ENCODE peak calls at places on chromosomes 7 and 10, in seven cellular contexts. One of them, this sample, is unnamed.

GRCh38 chr10:79023489-79024162 is 45.1 kb upstream of the ZMIZ1 start:
- DNase-seq in WTC11: no peak
- DNase-seq in nephron progenitor cell: no peak
- DNase-seq in Right ventricle myocardium superior: no peak
- DNase-seq in NCI-H1930: no peak
- DNase-seq in Caki2: no peak
- DNase-seq in stimulated activated CD4-positive, alpha-beta T cell treated with anti-CD3 and anti-CD28 coated beads, Interleukin-2, amount 100 ng/mL, for 24 hours: no peak
- DNase-seq in this sample: no peak

GRCh38 chr10:125097409-125098070 is 62.8 kb downstream of the CTBP2 start:
- DNase-seq in stimulated activated CD4-positive, alpha-beta T cell treated with anti-CD3 and anti-CD28 coated beads, Interleukin-2, amount 100 ng/mL, for 24 hours: no peak
- DNase-seq in Right ventricle myocardium superior: no peak
- DNase-seq in nephron progenitor cell: no peak
- DNase-seq in NCI-H1930: no peak
- DNase-seq in WTC11: no peak
- DNase-seq in Caki2: no peak
- DNase-seq in this sample: no peak

GRCh38 chr7:98733036-98733435 is 116.0 kb downstream of the NPTX2 start:
- DNase-seq in WTC11: peak
- DNase-seq in nephron progenitor cell: peak
- DNase-seq in stimulated activated CD4-positive, alpha-beta T cell treated with anti-CD3 and anti-CD28 coated beads, Interleukin-2, amount 100 ng/mL, for 24 hours: peak
- DNase-seq in Right ventricle myocardium superior: no peak
- DNase-seq in NCI-H1930: peak
- DNase-seq in Caki2: peak
- DNase-seq in this sample: peak

GRCh38 chr7:92761391-92762098 is 74.8 kb downstream of the CDK6 start:
- DNase-seq in stimulated activated CD4-positive, alpha-beta T cell treated with anti-CD3 and anti-CD28 coated beads, Interleukin-2, amount 100 ng/mL, for 24 hours: no peak
- DNase-seq in Caki2: no peak
- DNase-seq in NCI-H1930: no peak
- DNase-seq in nephron progenitor cell: no peak
- DNase-seq in WTC11: no peak
- DNase-seq in Right ventricle myocardium superior: no peak
- DNase-seq in this sample: no peak

GRCh38 chr10:78688945-78689935 is 379.5 kb upstream of the ZMIZ1 start:
- DNase-seq in Caki2: peak
- DNase-seq in Right ventricle myocardium superior: peak
- DNase-seq in stimulated activated CD4-positive, alpha-beta T cell treated with anti-CD3 and anti-CD28 coated beads, Interleukin-2, amount 100 ng/mL, for 24 hours: no peak
- DNase-seq in nephron progenitor cell: peak
- DNase-seq in WTC11: no peak
- DNase-seq in NCI-H1930: peak
- DNase-seq in this sample: no peak

GRCh38 chr7:109479388-109479787 is 909.7 kb downstream of the DNAJB9 start:
- DNase-seq in stimulated activated CD4-positive, alpha-beta T cell treated with anti-CD3 and anti-CD28 coated beads, Interleukin-2, amount 100 ng/mL, for 24 hours: no peak
- DNase-seq in WTC11: no peak
- DNase-seq in nephron progenitor cell: no peak
- DNase-seq in NCI-H1930: no peak
- DNase-seq in Right ventricle myocardium superior: no peak
- DNase-seq in Caki2: no peak
- DNase-seq in this sample: no peak

GRCh38 chr7:27430115-27430514 is 187.5 kb downstream of the EVX1 start:
- DNase-seq in NCI-H1930: no peak
- DNase-seq in Caki2: no peak
- DNase-seq in Right ventricle myocardium superior: no peak
- DNase-seq in stimulated activated CD4-positive, alpha-beta T cell treated with anti-CD3 and anti-CD28 coated beads, Interleukin-2, amount 100 ng/mL, for 24 hours: no peak
- DNase-seq in WTC11: no peak
- DNase-seq in nephron progenitor cell: no peak
- DNase-seq in this sample: no peak

GRCh38 chr7:16438988-16439387 is 17.6 kb upstream of the CRPPA start:
- DNase-seq in stimulated activated CD4-positive, alpha-beta T cell treated with anti-CD3 and anti-CD28 coated beads, Interleukin-2, amount 100 ng/mL, for 24 hours: no peak
- DNase-seq in nephron progenitor cell: no peak
- DNase-seq in Caki2: no peak
- DNase-seq in WTC11: no peak
- DNase-seq in NCI-H1930: no peak
- DNase-seq in Right ventricle myocardium superior: no peak
- DNase-seq in this sample: no peak

GRCh38 chr10:69902835-69903535 is 101.3 kb downstream of the COL13A1 start:
- DNase-seq in stimulated activated CD4-positive, alpha-beta T cell treated with anti-CD3 and anti-CD28 coated beads, Interleukin-2, amount 100 ng/mL, for 24 hours: no peak
- DNase-seq in Right ventricle myocardium superior: no peak
- DNase-seq in Caki2: no peak
- DNase-seq in WTC11: no peak
- DNase-seq in NCI-H1930: no peak
- DNase-seq in nephron progenitor cell: no peak
- DNase-seq in this sample: no peak

GRCh38 chr10:4459531-4459930 is 366.5 kb upstream of the AKR1E2 start:
- DNase-seq in NCI-H1930: no peak
- DNase-seq in nephron progenitor cell: no peak
- DNase-seq in WTC11: no peak
- DNase-seq in Right ventricle myocardium superior: no peak
- DNase-seq in stimulated activated CD4-positive, alpha-beta T cell treated with anti-CD3 and anti-CD28 coated beads, Interleukin-2, amount 100 ng/mL, for 24 hours: no peak
- DNase-seq in Caki2: no peak
- DNase-seq in this sample: no peak

GRCh38 chr10:75294518-75294865 is 58.7 kb upstream of the COMTD1 start:
- DNase-seq in Right ventricle myocardium superior: peak
- DNase-seq in stimulated activated CD4-positive, alpha-beta T cell treated with anti-CD3 and anti-CD28 coated beads, Interleukin-2, amount 100 ng/mL, for 24 hours: no peak
- DNase-seq in Caki2: no peak
- DNase-seq in WTC11: peak
- DNase-seq in NCI-H1930: no peak
- DNase-seq in nephron progenitor cell: no peak
- DNase-seq in this sample: no peak

GRCh38 chr10:129883637-129884389 is 80.3 kb downstream of the EBF3 start:
- DNase-seq in nephron progenitor cell: no peak
- DNase-seq in Right ventricle myocardium superior: no peak
- DNase-seq in Caki2: no peak
- DNase-seq in stimulated activated CD4-positive, alpha-beta T cell treated with anti-CD3 and anti-CD28 coated beads, Interleukin-2, amount 100 ng/mL, for 24 hours: no peak
- DNase-seq in NCI-H1930: no peak
- DNase-seq in WTC11: no peak
- DNase-seq in this sample: no peak

GRCh38 chr7:138064856-138065357 is 11.4 kb upstream of the AKR1D1 start:
- DNase-seq in nephron progenitor cell: peak
- DNase-seq in stimulated activated CD4-positive, alpha-beta T cell treated with anti-CD3 and anti-CD28 coated beads, Interleukin-2, amount 100 ng/mL, for 24 hours: no peak
- DNase-seq in NCI-H1930: no peak
- DNase-seq in WTC11: peak
- DNase-seq in Caki2: no peak
- DNase-seq in Right ventricle myocardium superior: no peak
- DNase-seq in this sample: peak

GRCh38 chr7:119522263-119522662 is 750.7 kb upstream of the KCND2 start:
- DNase-seq in Caki2: no peak
- DNase-seq in stimulated activated CD4-positive, alpha-beta T cell treated with anti-CD3 and anti-CD28 coated beads, Interleukin-2, amount 100 ng/mL, for 24 hours: no peak
- DNase-seq in nephron progenitor cell: no peak
- DNase-seq in WTC11: no peak
- DNase-seq in Right ventricle myocardium superior: no peak
- DNase-seq in NCI-H1930: no peak
- DNase-seq in this sample: no peak

GRCh38 chr7:45155941-45156340 is 1.6 kb upstream of the RAMP3 start:
- DNase-seq in Caki2: no peak
- DNase-seq in NCI-H1930: no peak
- DNase-seq in WTC11: no peak
- DNase-seq in nephron progenitor cell: no peak
- DNase-seq in stimulated activated CD4-positive, alpha-beta T cell treated with anti-CD3 and anti-CD28 coated beads, Interleukin-2, amount 100 ng/mL, for 24 hours: no peak
- DNase-seq in Right ventricle myocardium superior: no peak
- DNase-seq in this sample: no peak

GRCh38 chr7:134327896-134328295 is 11.2 kb upstream of the SLC35B4 start:
- DNase-seq in nephron progenitor cell: peak
- DNase-seq in stimulated activated CD4-positive, alpha-beta T cell treated with anti-CD3 and anti-CD28 coated beads, Interleukin-2, amount 100 ng/mL, for 24 hours: peak
- DNase-seq in NCI-H1930: peak
- DNase-seq in Right ventricle myocardium superior: no peak
- DNase-seq in WTC11: peak
- DNase-seq in Caki2: no peak
- DNase-seq in this sample: no peak

GRCh38 chr10:71790749-71791440 is 17.6 kb upstream of the VSIR start:
- DNase-seq in NCI-H1930: no peak
- DNase-seq in Right ventricle myocardium superior: peak
- DNase-seq in Caki2: no peak
- DNase-seq in WTC11: no peak
- DNase-seq in stimulated activated CD4-positive, alpha-beta T cell treated with anti-CD3 and anti-CD28 coated beads, Interleukin-2, amount 100 ng/mL, for 24 hours: no peak
- DNase-seq in nephron progenitor cell: no peak
- DNase-seq in this sample: no peak

GRCh38 chr10:108787932-108788331 is 1135.4 kb downstream of the XPNPEP1 start:
- DNase-seq in Caki2: no peak
- DNase-seq in NCI-H1930: no peak
- DNase-seq in WTC11: no peak
- DNase-seq in stimulated activated CD4-positive, alpha-beta T cell treated with anti-CD3 and anti-CD28 coated beads, Interleukin-2, amount 100 ng/mL, for 24 hours: no peak
- DNase-seq in nephron progenitor cell: no peak
- DNase-seq in Right ventricle myocardium superior: no peak
- DNase-seq in this sample: no peak

GRCh38 chr7:8442295-8442813 is 8.9 kb downstream of the NXPH1 start:
- DNase-seq in nephron progenitor cell: peak
- DNase-seq in Right ventricle myocardium superior: no peak
- DNase-seq in stimulated activated CD4-positive, alpha-beta T cell treated with anti-CD3 and anti-CD28 coated beads, Interleukin-2, amount 100 ng/mL, for 24 hours: no peak
- DNase-seq in Caki2: no peak
- DNase-seq in NCI-H1930: no peak
- DNase-seq in WTC11: no peak
- DNase-seq in this sample: no peak

GRCh38 chr10:49023071-49023470 is 83.4 kb upstream of the LRRC18 start:
- DNase-seq in nephron progenitor cell: no peak
- DNase-seq in Caki2: no peak
- DNase-seq in NCI-H1930: no peak
- DNase-seq in Right ventricle myocardium superior: no peak
- DNase-seq in stimulated activated CD4-positive, alpha-beta T cell treated with anti-CD3 and anti-CD28 coated beads, Interleukin-2, amount 100 ng/mL, for 24 hours: no peak
- DNase-seq in WTC11: no peak
- DNase-seq in this sample: no peak

GRCh38 chr7:55502209-55502608 is 70.1 kb downstream of the VOPP1 start:
- DNase-seq in nephron progenitor cell: no peak
- DNase-seq in Caki2: no peak
- DNase-seq in Right ventricle myocardium superior: no peak
- DNase-seq in stimulated activated CD4-positive, alpha-beta T cell treated with anti-CD3 and anti-CD28 coated beads, Interleukin-2, amount 100 ng/mL, for 24 hours: no peak
- DNase-seq in NCI-H1930: no peak
- DNase-seq in WTC11: no peak
- DNase-seq in this sample: no peak

GRCh38 chr7:75776295-75776971 is 4.4 kb upstream of the CCL26 start:
- DNase-seq in Right ventricle myocardium superior: no peak
- DNase-seq in NCI-H1930: no peak
- DNase-seq in WTC11: no peak
- DNase-seq in Caki2: peak
- DNase-seq in stimulated activated CD4-positive, alpha-beta T cell treated with anti-CD3 and anti-CD28 coated beads, Interleukin-2, amount 100 ng/mL, for 24 hours: peak
- DNase-seq in nephron progenitor cell: no peak
- DNase-seq in this sample: no peak

GRCh38 chr7:127872122-127872521 is 159.1 kb downstream of the LRRC4 start:
- DNase-seq in WTC11: no peak
- DNase-seq in stimulated activated CD4-positive, alpha-beta T cell treated with anti-CD3 and anti-CD28 coated beads, Interleukin-2, amount 100 ng/mL, for 24 hours: no peak
- DNase-seq in Right ventricle myocardium superior: no peak
- DNase-seq in nephron progenitor cell: no peak
- DNase-seq in NCI-H1930: no peak
- DNase-seq in Caki2: no peak
- DNase-seq in this sample: no peak

GRCh38 chr7:55260671-55261385 is 104.3 kb upstream of the LANCL2 start:
- DNase-seq in nephron progenitor cell: no peak
- DNase-seq in NCI-H1930: no peak
- DNase-seq in stimulated activated CD4-positive, alpha-beta T cell treated with anti-CD3 and anti-CD28 coated beads, Interleukin-2, amount 100 ng/mL, for 24 hours: no peak
- DNase-seq in Caki2: peak
- DNase-seq in Right ventricle myocardium superior: no peak
- DNase-seq in WTC11: no peak
- DNase-seq in this sample: no peak

GRCh38 chr10:70321233-70321632 is 37.4 kb upstream of the NPFFR1 start:
- DNase-seq in NCI-H1930: no peak
- DNase-seq in Caki2: no peak
- DNase-seq in nephron progenitor cell: no peak
- DNase-seq in stimulated activated CD4-positive, alpha-beta T cell treated with anti-CD3 and anti-CD28 coated beads, Interleukin-2, amount 100 ng/mL, for 24 hours: no peak
- DNase-seq in WTC11: no peak
- DNase-seq in Right ventricle myocardium superior: no peak
- DNase-seq in this sample: no peak

GRCh38 chr7:66055321-66055956 is 20.2 kb upstream of the ASL start:
- DNase-seq in NCI-H1930: no peak
- DNase-seq in nephron progenitor cell: no peak
- DNase-seq in stimulated activated CD4-positive, alpha-beta T cell treated with anti-CD3 and anti-CD28 coated beads, Interleukin-2, amount 100 ng/mL, for 24 hours: no peak
- DNase-seq in Right ventricle myocardium superior: no peak
- DNase-seq in Caki2: no peak
- DNase-seq in WTC11: no peak
- DNase-seq in this sample: no peak

GRCh38 chr10:44206127-44206818 is 178.6 kb downstream of the CXCL12 start:
- DNase-seq in NCI-H1930: no peak
- DNase-seq in Caki2: no peak
- DNase-seq in nephron progenitor cell: no peak
- DNase-seq in stimulated activated CD4-positive, alpha-beta T cell treated with anti-CD3 and anti-CD28 coated beads, Interleukin-2, amount 100 ng/mL, for 24 hours: no peak
- DNase-seq in WTC11: no peak
- DNase-seq in Right ventricle myocardium superior: no peak
- DNase-seq in this sample: no peak

GRCh38 chr10:119653209-119653608 is 2.0 kb downstream of the BAG3 start:
- DNase-seq in nephron progenitor cell: no peak
- DNase-seq in Caki2: no peak
- DNase-seq in Right ventricle myocardium superior: no peak
- DNase-seq in stimulated activated CD4-positive, alpha-beta T cell treated with anti-CD3 and anti-CD28 coated beads, Interleukin-2, amount 100 ng/mL, for 24 hours: no peak
- DNase-seq in WTC11: no peak
- DNase-seq in NCI-H1930: no peak
- DNase-seq in this sample: no peak

GRCh38 chr7:17559388-17559787 is 260.9 kb downstream of the AHR start:
- DNase-seq in Caki2: no peak
- DNase-seq in stimulated activated CD4-positive, alpha-beta T cell treated with anti-CD3 and anti-CD28 coated beads, Interleukin-2, amount 100 ng/mL, for 24 hours: no peak
- DNase-seq in WTC11: no peak
- DNase-seq in Right ventricle myocardium superior: no peak
- DNase-seq in NCI-H1930: no peak
- DNase-seq in nephron progenitor cell: no peak
- DNase-seq in this sample: no peak

GRCh38 chr10:69318997-69319727 is 40.9 kb downstream of the HK1 start:
- DNase-seq in WTC11: no peak
- DNase-seq in stimulated activated CD4-positive, alpha-beta T cell treated with anti-CD3 and anti-CD28 coated beads, Interleukin-2, amount 100 ng/mL, for 24 hours: peak
- DNase-seq in NCI-H1930: no peak
- DNase-seq in Caki2: peak
- DNase-seq in nephron progenitor cell: peak
- DNase-seq in Right ventricle myocardium superior: peak
- DNase-seq in this sample: no peak

GRCh38 chr7:24668922-24669635 is 88.2 kb downstream of the GSDME start:
- DNase-seq in NCI-H1930: no peak
- DNase-seq in WTC11: no peak
- DNase-seq in Caki2: no peak
- DNase-seq in Right ventricle myocardium superior: no peak
- DNase-seq in stimulated activated CD4-positive, alpha-beta T cell treated with anti-CD3 and anti-CD28 coated beads, Interleukin-2, amount 100 ng/mL, for 24 hours: no peak
- DNase-seq in nephron progenitor cell: no peak
- DNase-seq in this sample: no peak

GRCh38 chr7:115289966-115290365 is 368.1 kb downstream of the MDFIC start:
- DNase-seq in WTC11: no peak
- DNase-seq in Right ventricle myocardium superior: no peak
- DNase-seq in stimulated activated CD4-positive, alpha-beta T cell treated with anti-CD3 and anti-CD28 coated beads, Interleukin-2, amount 100 ng/mL, for 24 hours: no peak
- DNase-seq in Caki2: no peak
- DNase-seq in NCI-H1930: no peak
- DNase-seq in nephron progenitor cell: no peak
- DNase-seq in this sample: no peak

GRCh38 chr7:123571684-123572083 is 14.1 kb upstream of the NDUFA5 start:
- DNase-seq in NCI-H1930: no peak
- DNase-seq in Caki2: no peak
- DNase-seq in WTC11: no peak
- DNase-seq in nephron progenitor cell: no peak
- DNase-seq in Right ventricle myocardium superior: no peak
- DNase-seq in stimulated activated CD4-positive, alpha-beta T cell treated with anti-CD3 and anti-CD28 coated beads, Interleukin-2, amount 100 ng/mL, for 24 hours: no peak
- DNase-seq in this sample: no peak

This sample was measured in GOT3.